ENCODE peak calls at places on chromosomes 2 and 18, in six cellular contexts. X is A549, L is MM.1S, Q is neural progenitor cell, N is trophoblast cell, H is endothelial cell of umbilical vein. M is an unnamed sample.

GRCh38 chr2:146123256-146123655 is 1603.3 kb upstream of the ZEB2 start:
- DNase-seq in H (no peak), X (no peak), Q (no peak), L (no peak), N (no peak), M (no peak)

GRCh38 chr2:203569677-203570316 is 34.7 kb upstream of the RAPH1 start:
- DNase-seq in X (no peak), H (no peak), L (no peak), N (no peak), Q (no peak), M (no peak)

GRCh38 chr2:65232636-65233035 is 5.0 kb downstream of the ACTR2 start:
- DNase-seq in Q (no peak), N (peak; percentile 40), H (peak; percentile 19), L (no peak), X (peak; percentile 26), M (peak; percentile 39)

GRCh38 chr2:203670939-203671338 is 35.5 kb upstream of the CD28 start:
- DNase-seq in N (peak; percentile 73), X (no peak), H (no peak), L (no peak), Q (no peak), M (no peak)

GRCh38 chr2:187617925-187618324 is 63.7 kb upstream of the TFPI start:
- DNase-seq in Q (no peak), H (no peak), L (peak; percentile 60), N (no peak), X (no peak), M (no peak)

GRCh38 chr2:102886216-102886893 is 124.5 kb downstream of the TMEM182 start:
- DNase-seq in H (no peak), N (no peak), L (peak; percentile 31), Q (no peak), X (no peak), M (no peak)

GRCh38 chr2:63669596-63669995 is 80.8 kb downstream of the MDH1 start:
- DNase-seq in X (no peak), N (no peak), L (no peak), Q (no peak), H (no peak), M (no peak)

GRCh38 chr2:226898925-226899324 is 63.1 kb downstream of the RHBDD1 start:
- DNase-seq in H (no peak), Q (no peak), N (no peak), L (no peak), X (no peak), M (no peak)

GRCh38 chr2:111117666-111118454 is 2.9 kb upstream of the BCL2L11 start:
- DNase-seq in Q (peak; percentile 63), L (peak; percentile 10), N (peak; percentile 30), H (peak; percentile 66), X (peak; percentile 67), M (no peak)

GRCh38 chr2:220811952-220812570 is 760.0 kb downstream of the EPHA4 start:
- DNase-seq in X (peak; percentile 18), Q (no peak), H (no peak), N (no peak), L (no peak), M (peak; percentile 27)

GRCh38 chr2:202847693-202848524 is 23.7 kb downstream of the ICA1L start:
- DNase-seq in H (no peak), X (no peak), N (no peak), L (no peak), Q (no peak), M (no peak)

GRCh38 chr2:151260492-151261239 is 997 bp downstream of the RBM43 start:
- DNase-seq in X (no peak), L (no peak), N (no peak), Q (no peak), H (peak; percentile 80), M (no peak)

GRCh38 chr2:138021154-138021553 is 56.9 kb downstream of the HNMT start:
- DNase-seq in Q (no peak), N (peak; percentile 28), L (no peak), X (no peak), H (no peak), M (no peak)

GRCh38 chr2:216882876-216883275 is 23.0 kb upstream of the TNP1 start:
- DNase-seq in H (no peak), N (no peak), Q (no peak), L (no peak), X (no peak), M (no peak)

GRCh38 chr2:127541849-127542630 is 6.6 kb downstream of the MYO7B start:
- DNase-seq in Q (no peak), N (no peak), H (no peak), X (no peak), L (no peak), M (peak; percentile 31)

GRCh38 chr2:241073166-241074064 is 28.7 kb downstream of the MTERF4 start:
- DNase-seq in X (no peak), H (no peak), L (no peak), N (no peak), Q (no peak), M (no peak)

GRCh38 chr2:112481528-112482228 is at the start of gene TTL:
- DNase-seq in X (peak; percentile 66), L (peak; percentile 77), N (peak; percentile 72), Q (peak; percentile 91), H (peak; percentile 54), M (peak; percentile 73)

GRCh38 chr2:39620067-39620466 is 45.6 kb upstream of the TMEM178A start:
- DNase-seq in N (peak; percentile 30), L (no peak), Q (no peak), X (peak; percentile 9), H (peak; percentile 85), M (peak; percentile 63)

GRCh38 chr18:58379443-58379842 is 249.4 kb downstream of the ALPK2 start:
- DNase-seq in X (no peak), H (no peak), N (peak; percentile 58), L (no peak), Q (no peak), M (no peak)

GRCh38 chr18:48550101-48550729 is 11.4 kb downstream of the CTIF start:
- DNase-seq in N (no peak), X (no peak), H (no peak), L (no peak), Q (no peak), M (no peak)

GRCh38 chr2:239932881-239933735 is 92.0 kb downstream of the NDUFA10 start:
- DNase-seq in X (no peak), L (no peak), H (no peak), Q (no peak), N (no peak), M (no peak)

GRCh38 chr2:239930378-239930777 is 94.8 kb downstream of the NDUFA10 start:
- DNase-seq in X (no peak), N (no peak), L (no peak), H (no peak), Q (no peak), M (no peak)

GRCh38 chr2:239929504-239929903 is 95.6 kb downstream of the NDUFA10 start:
- DNase-seq in Q (no peak), L (no peak), N (no peak), H (no peak), X (no peak), M (no peak)

GRCh38 chr2:239928457-239929350 is 96.4 kb downstream of the NDUFA10 start:
- DNase-seq in N (no peak), X (no peak), Q (peak; percentile 56), L (no peak), H (no peak), M (no peak)

DNA sequence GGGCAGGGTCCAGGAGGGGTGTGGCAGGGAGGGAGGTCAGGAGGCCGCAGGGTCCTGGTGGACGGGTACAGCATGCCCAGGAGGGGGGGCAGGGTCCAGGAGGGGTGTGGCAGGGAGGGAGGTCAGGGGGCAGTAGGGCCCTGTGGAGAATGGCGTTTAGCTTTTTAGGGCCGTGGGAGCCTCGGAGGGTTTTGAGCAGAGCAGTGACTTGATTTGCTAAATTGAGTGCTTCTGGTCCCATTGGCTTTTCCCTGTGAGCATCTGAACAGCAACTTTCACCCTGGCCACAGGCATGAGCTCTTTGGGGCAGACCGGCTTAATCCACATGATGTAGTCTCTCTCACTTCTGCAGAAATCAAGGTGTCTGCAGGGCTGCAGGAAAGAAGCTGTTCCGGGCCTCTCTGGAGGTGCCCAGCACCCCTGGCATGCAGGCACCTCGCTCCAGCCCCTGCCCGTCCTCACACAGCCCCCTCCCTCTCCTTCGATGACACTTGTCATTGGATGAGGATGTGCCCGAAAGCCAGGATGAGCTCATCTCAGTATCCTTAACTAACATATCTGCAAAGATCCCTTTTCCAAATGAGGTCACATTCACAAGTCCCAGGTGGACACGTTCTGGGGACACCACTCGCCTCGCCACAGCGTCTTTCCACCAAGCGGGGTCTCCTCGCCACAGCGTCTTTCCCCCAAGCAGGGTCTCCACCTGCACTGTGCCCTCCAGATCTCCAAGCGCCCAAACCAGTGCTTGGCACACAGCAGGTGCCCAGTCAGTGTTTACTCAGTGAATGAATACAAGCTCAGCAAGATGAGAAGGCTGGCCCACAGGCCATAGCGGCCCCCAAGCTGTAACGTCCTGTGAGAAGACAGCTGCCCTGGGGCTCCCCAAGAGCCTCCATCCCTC is 94.0 kb downstream of the NDUFA10 start:
- DNase-seq in Q (no peak), N (no peak), H (no peak), L (no peak), X (no peak), M (no peak)
- H3K4me1 ChIP-seq in Q (no peaks in the 10 kb centered on the region), N (no peaks in the 10 kb centered on the region), H (no peaks in the 10 kb centered on the region), L (no peaks in the 10 kb centered on the region), X (peaks cover 16% of the 10 kb centered on the region), M (peaks cover 3% of the 10 kb centered on the region)

GRCh38 chr2:234298916-234299315 is 198.0 kb downstream of the ARL4C start:
- DNase-seq in L (no peak), Q (no peak), N (no peak), X (no peak), H (no peak), M (no peak)
- H3K4me1 ChIP-seq in L (peaks cover 8% of the 10 kb centered on the region), Q (peaks cover 8% of the 10 kb centered on the region), N (peaks cover 8% of the 10 kb centered on the region), X (peaks cover 30% of the 10 kb centered on the region), H (peaks cover 4% of the 10 kb centered on the region), M (peaks cover 18% of the 10 kb centered on the region)

GRCh38 chr2:85242321-85242720 is 85.5 kb downstream of the TGOLN2 start:
- DNase-seq in N (no peak), H (no peak), Q (no peak), X (no peak), L (no peak), M (no peak)
- H3K4me1 ChIP-seq in N (peaks cover 10% of the 10 kb centered on the region), H (peaks cover 12% of the 10 kb centered on the region), Q (peaks cover 42% of the 10 kb centered on the region), X (no peaks in the 10 kb centered on the region), L (no peaks in the 10 kb centered on the region), M (no peaks in the 10 kb centered on the region)

GRCh38 chr2:205685314-205686230 is 3.3 kb downstream of the NRP2 start:
- DNase-seq in H (peak; percentile 40), X (peak; percentile 60), N (peak; percentile 74), Q (peak; percentile 84), L (no peak), M (peak; percentile 63)

GRCh38 chr2:205684871-205685313 is 2.6 kb downstream of the NRP2 start:
- DNase-seq in X (peak; percentile 45), L (no peak), N (no peak), H (peak; percentile 72), Q (peak; percentile 52), M (no peak)

GRCh38 chr2:205683179-205683978 is 1.1 kb downstream of the NRP2 start:
- DNase-seq in N (peak; percentile 71), Q (no peak), X (no peak), H (peak; percentile 50), L (no peak), M (no peak)

GRCh38 chr2:205682239-205683021 is at the start of gene NRP2:
- DNase-seq in H (peak; percentile 93), Q (peak; percentile 97), N (peak; percentile 66), X (peak; percentile 86), L (peak; percentile 73), M (peak; percentile 60)

DNA sequence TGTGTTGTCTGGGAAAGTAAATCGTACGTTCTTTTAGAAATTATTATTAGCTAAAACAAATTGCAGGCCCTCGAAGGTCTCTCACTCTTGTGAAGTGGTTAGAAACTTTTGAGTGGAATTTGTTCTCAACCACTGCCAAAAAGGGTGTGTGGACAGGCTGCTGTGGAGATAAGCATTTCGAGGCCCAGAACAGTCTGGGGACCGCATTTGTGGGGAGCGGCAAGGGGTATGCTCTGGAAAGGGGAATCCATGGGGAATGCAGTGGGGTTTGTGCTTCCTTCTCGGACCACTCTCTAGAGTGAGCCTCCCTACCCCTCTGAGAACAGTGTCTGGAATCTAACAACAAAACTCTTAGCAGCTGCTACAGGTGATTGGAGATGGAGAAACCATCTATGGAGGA is 1.7 kb downstream of the NRP2 start:
- DNase-seq in N (no peak), L (no peak), X (no peak), H (no peak), Q (no peak), M (no peak)
- H3K4me1 ChIP-seq in N (peaks cover 42% of the 10 kb centered on the region), L (peaks cover 4% of the 10 kb centered on the region), X (peaks cover 54% of the 10 kb centered on the region), H (peaks cover 49% of the 10 kb centered on the region), Q (peaks cover 51% of the 10 kb centered on the region), M (no peaks in the 10 kb centered on the region)